ENCODE peak calls at places on chromosomes 5 and 9, in six cellular contexts. One of them, this sample, is unnamed.

GRCh38 chr9:128007566-128008138 is 26.9 kb upstream of the EEIG1 start:
- DNase-seq in upper lobe of left lung: peak; percentile 74
- DNase-seq in fibroblast of lung: peak; percentile 73
- DNase-seq in H1: no peak
- DNase-seq in body of pancreas: no peak
- DNase-seq in uterus: peak; percentile 56
- DNase-seq in this sample: peak; percentile 49

GRCh38 chr5:50922942-50923767 is 256.7 kb downstream of the PARP8 start:
- DNase-seq in body of pancreas: no peak
- DNase-seq in uterus: peak; percentile 44
- DNase-seq in upper lobe of left lung: no peak
- DNase-seq in fibroblast of lung: no peak
- DNase-seq in H1: no peak
- DNase-seq in this sample: peak; percentile 42

GRCh38 chr9:125043631-125044030 is 99.7 kb downstream of the SCAI start:
- DNase-seq in H1: no peak
- DNase-seq in upper lobe of left lung: no peak
- DNase-seq in fibroblast of lung: no peak
- DNase-seq in body of pancreas: no peak
- DNase-seq in uterus: no peak
- DNase-seq in this sample: no peak

GRCh38 chr5:72478276-72478675 is 28.9 kb downstream of the ZNF366 start:
- DNase-seq in upper lobe of left lung: no peak
- DNase-seq in uterus: no peak
- DNase-seq in body of pancreas: no peak
- DNase-seq in fibroblast of lung: no peak
- DNase-seq in H1: no peak
- DNase-seq in this sample: no peak

GRCh38 chr9:125189011-125189360 is 617 bp downstream of the PPP6C start:
- DNase-seq in upper lobe of left lung: peak; percentile 54
- DNase-seq in fibroblast of lung: no peak
- DNase-seq in body of pancreas: no peak
- DNase-seq in uterus: no peak
- DNase-seq in H1: no peak
- DNase-seq in this sample: peak; percentile 34

GRCh38 chr5:159638481-159638880 is 277.8 kb upstream of the ADRA1B start:
- DNase-seq in upper lobe of left lung: no peak
- DNase-seq in fibroblast of lung: no peak
- DNase-seq in H1: no peak
- DNase-seq in uterus: no peak
- DNase-seq in body of pancreas: no peak
- DNase-seq in this sample: no peak

GRCh38 chr5:53643445-53643844 is 83.0 kb downstream of the NDUFS4 start:
- DNase-seq in upper lobe of left lung: no peak
- DNase-seq in body of pancreas: no peak
- DNase-seq in H1: no peak
- DNase-seq in uterus: no peak
- DNase-seq in fibroblast of lung: peak; percentile 34
- DNase-seq in this sample: no peak

GRCh38 chr5:14503017-14503680 is 78.4 kb upstream of the OTULINL start:
- DNase-seq in body of pancreas: no peak
- DNase-seq in H1: no peak
- DNase-seq in upper lobe of left lung: no peak
- DNase-seq in fibroblast of lung: no peak
- DNase-seq in uterus: no peak
- DNase-seq in this sample: no peak

GRCh38 chr5:102998224-102998623 is 121.7 kb downstream of the GIN1 start:
- DNase-seq in body of pancreas: no peak
- DNase-seq in uterus: no peak
- DNase-seq in H1: no peak
- DNase-seq in fibroblast of lung: peak; percentile 6
- DNase-seq in upper lobe of left lung: no peak
- DNase-seq in this sample: no peak

GRCh38 chr9:126474786-126475485 is 138.8 kb upstream of the LMX1B start:
- DNase-seq in upper lobe of left lung: no peak
- DNase-seq in fibroblast of lung: peak; percentile 96
- DNase-seq in uterus: no peak
- DNase-seq in H1: no peak
- DNase-seq in body of pancreas: no peak
- DNase-seq in this sample: no peak

GRCh38 chr5:55407059-55407684 is 99.4 kb downstream of the MTREX start:
- DNase-seq in uterus: no peak
- DNase-seq in H1: no peak
- DNase-seq in fibroblast of lung: peak; percentile 42
- DNase-seq in body of pancreas: peak; percentile 37
- DNase-seq in upper lobe of left lung: no peak
- DNase-seq in this sample: no peak
- H3K36me3 ChIP-seq in uterus: no peaks in the 10 kb centered on the region
- H3K36me3 ChIP-seq in H1: peaks cover 49% of the 10 kb centered on the region
- H3K36me3 ChIP-seq in fibroblast of lung: no peaks in the 10 kb centered on the region
- H3K36me3 ChIP-seq in body of pancreas: no peaks in the 10 kb centered on the region
- H3K36me3 ChIP-seq in upper lobe of left lung: peaks cover 5% of the 10 kb centered on the region
- H3K36me3 ChIP-seq in this sample: peaks cover 42% of the 10 kb centered on the region

DNA sequence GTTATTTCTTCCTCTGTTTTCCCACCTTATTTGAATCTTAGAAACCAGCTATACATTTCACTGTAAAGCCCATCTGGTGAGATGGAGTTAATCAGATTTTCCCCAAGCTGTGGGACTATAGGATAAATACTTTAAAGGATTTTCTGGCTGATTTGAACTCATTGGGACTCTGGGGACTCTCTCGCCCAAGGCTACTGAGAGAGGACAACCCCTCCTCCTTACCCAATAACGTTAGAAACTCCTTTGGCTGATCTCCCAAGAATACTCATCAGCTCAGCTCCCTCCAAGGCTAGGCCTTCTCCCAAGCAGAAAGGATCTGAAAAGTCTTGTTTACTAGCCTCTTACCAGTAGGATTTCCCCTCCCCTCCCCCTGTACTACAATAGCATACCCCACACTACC is 1.5 kb upstream of the GLRA1 start:
- DNase-seq in H1: no peak
- DNase-seq in upper lobe of left lung: no peak
- DNase-seq in body of pancreas: no peak
- DNase-seq in fibroblast of lung: no peak
- DNase-seq in uterus: no peak
- DNase-seq in this sample: no peak
- TF ChIP-seq CTCF in H1: no peak
- TF ChIP-seq CTCF in upper lobe of left lung: no peak
- TF ChIP-seq CTCF in body of pancreas: no peak
- TF ChIP-seq CTCF in fibroblast of lung: no peak
- TF ChIP-seq CTCF in uterus: no peak
- TF ChIP-seq CTCF in this sample: no peak

DNA sequence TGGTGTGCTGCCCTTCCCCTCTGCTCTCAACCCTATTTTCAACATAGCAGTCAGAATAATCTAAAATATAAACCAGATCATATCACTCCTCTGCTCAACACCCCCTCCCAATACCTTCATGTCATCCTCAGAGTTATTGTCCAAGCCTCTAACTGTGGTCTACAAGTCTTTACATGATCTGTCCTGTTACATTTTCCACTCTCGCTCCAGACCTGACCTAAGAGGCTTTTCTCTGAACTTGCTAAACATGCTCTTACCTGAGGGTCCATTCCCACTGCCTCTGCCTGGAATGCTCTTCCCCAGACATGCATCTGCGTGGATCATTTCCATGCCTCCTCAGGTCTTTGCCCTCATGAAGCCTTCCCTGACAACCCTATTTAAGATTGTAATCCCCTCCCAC is 12.0 kb downstream of the NIPSNAP3B start:
- DNase-seq in H1: no peak
- DNase-seq in upper lobe of left lung: no peak
- DNase-seq in uterus: no peak
- DNase-seq in body of pancreas: no peak
- DNase-seq in fibroblast of lung: no peak
- DNase-seq in this sample: no peak
- H3K27ac ChIP-seq in H1: no peak overlapping the region
- H3K27ac ChIP-seq in upper lobe of left lung: no peak overlapping the region
- H3K27ac ChIP-seq in uterus: no peak overlapping the region
- H3K27ac ChIP-seq in body of pancreas: peak overlapping the region; percentile 46
- H3K27ac ChIP-seq in fibroblast of lung: no peak overlapping the region
- H3K27ac ChIP-seq in this sample: peak overlapping the region; percentile 70

DNA sequence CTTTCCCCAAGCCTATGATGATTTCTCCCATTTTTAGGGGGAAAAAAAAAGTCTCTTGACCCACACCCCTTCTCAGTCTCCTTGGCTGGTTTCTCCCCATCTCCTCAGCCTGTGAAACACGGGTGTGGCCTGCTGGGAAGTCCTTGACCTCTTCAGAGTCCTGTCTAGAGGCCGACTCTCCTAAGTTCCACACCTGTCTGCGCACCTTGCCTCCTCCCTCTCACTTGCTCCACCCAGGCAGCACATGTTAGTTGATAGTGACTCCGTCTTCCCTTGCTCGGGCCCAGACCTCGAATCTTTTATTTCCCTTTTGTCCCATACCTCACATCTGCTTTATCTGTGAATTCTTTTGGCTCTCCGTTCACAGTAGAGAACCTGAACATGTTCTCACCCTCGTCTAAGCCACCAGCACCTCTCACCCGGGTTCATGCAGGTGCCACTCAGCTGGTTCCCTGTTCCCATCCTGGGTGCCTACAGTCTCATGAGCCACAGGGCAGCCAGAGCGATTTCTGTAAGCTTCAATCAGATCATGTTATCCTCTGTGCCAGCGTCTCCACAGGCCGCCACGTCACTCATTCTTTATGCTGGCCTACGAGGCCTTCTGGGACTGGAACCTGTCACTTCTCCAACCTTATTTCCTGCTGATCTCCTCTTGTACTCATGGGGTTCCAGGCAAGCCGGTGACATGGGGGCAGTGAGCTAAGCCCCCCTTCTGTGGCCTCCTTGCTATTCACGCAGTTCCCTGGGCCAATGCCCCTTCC is 51.7 kb upstream of the LRRTM2 start:
- DNase-seq in fibroblast of lung: no peak
- DNase-seq in body of pancreas: no peak
- DNase-seq in upper lobe of left lung: no peak
- DNase-seq in uterus: no peak
- DNase-seq in H1: no peak
- DNase-seq in this sample: no peak
- H3K36me3 ChIP-seq in fibroblast of lung: peaks cover 29% of the 10 kb centered on the region
- H3K36me3 ChIP-seq in body of pancreas: peaks cover 6% of the 10 kb centered on the region
- H3K36me3 ChIP-seq in upper lobe of left lung: peaks cover 37% of the 10 kb centered on the region
- H3K36me3 ChIP-seq in uterus: no peaks in the 10 kb centered on the region
- H3K36me3 ChIP-seq in H1: peaks cover 72% of the 10 kb centered on the region
- H3K36me3 ChIP-seq in this sample: peaks cover 77% of the 10 kb centered on the region

GRCh38 chr5:153496835-153497234 is 6.4 kb downstream of the GRIA1 start:
- DNase-seq in H1: no peak
- DNase-seq in upper lobe of left lung: no peak
- DNase-seq in fibroblast of lung: peak; percentile 21
- DNase-seq in body of pancreas: no peak
- DNase-seq in uterus: no peak
- DNase-seq in this sample: no peak
- TF ChIP-seq CTCF in H1: peak; percentile 48
- TF ChIP-seq CTCF in upper lobe of left lung: peak; percentile 43
- TF ChIP-seq CTCF in fibroblast of lung: peak; percentile 97
- TF ChIP-seq CTCF in body of pancreas: peak; percentile 18
- TF ChIP-seq CTCF in uterus: peak; percentile 36
- TF ChIP-seq CTCF in this sample: peak; percentile 77

GRCh38 chr5:7795311-7795710 is 55.6 kb downstream of the CFAP90 start:
- DNase-seq in fibroblast of lung: no peak
- DNase-seq in body of pancreas: no peak
- DNase-seq in H1: no peak
- DNase-seq in uterus: no peak
- DNase-seq in upper lobe of left lung: no peak
- DNase-seq in this sample: no peak

GRCh38 chr5:7794301-7794700 is 56.6 kb downstream of the CFAP90 start:
- DNase-seq in fibroblast of lung: no peak
- DNase-seq in upper lobe of left lung: no peak
- DNase-seq in body of pancreas: no peak
- DNase-seq in uterus: no peak
- DNase-seq in H1: no peak
- DNase-seq in this sample: no peak

GRCh38 chr5:7789567-7789966 is 61.4 kb downstream of the CFAP90 start:
- DNase-seq in upper lobe of left lung: no peak
- DNase-seq in H1: no peak
- DNase-seq in fibroblast of lung: no peak
- DNase-seq in uterus: no peak
- DNase-seq in body of pancreas: no peak
- DNase-seq in this sample: no peak

GRCh38 chr5:7794823-7795222 is 56.1 kb downstream of the CFAP90 start:
- DNase-seq in upper lobe of left lung: no peak
- DNase-seq in uterus: no peak
- DNase-seq in body of pancreas: no peak
- DNase-seq in H1: no peak
- DNase-seq in fibroblast of lung: no peak
- DNase-seq in this sample: no peak

GRCh38 chr5:7793861-7794260 is 57.1 kb downstream of the CFAP90 start:
- DNase-seq in upper lobe of left lung: no peak
- DNase-seq in H1: no peak
- DNase-seq in uterus: no peak
- DNase-seq in body of pancreas: no peak
- DNase-seq in fibroblast of lung: no peak
- DNase-seq in this sample: no peak
- H3K27ac ChIP-seq in upper lobe of left lung: no peak overlapping the region
- H3K27ac ChIP-seq in H1: no peak overlapping the region
- H3K27ac ChIP-seq in uterus: no peak overlapping the region
- H3K27ac ChIP-seq in body of pancreas: no peak overlapping the region
- H3K27ac ChIP-seq in fibroblast of lung: no peak overlapping the region
- H3K27ac ChIP-seq in this sample: no peak overlapping the region

GRCh38 chr9:99305820-99306811 is 84.0 kb downstream of the SEC61B start:
- DNase-seq in body of pancreas: no peak
- DNase-seq in fibroblast of lung: no peak
- DNase-seq in uterus: no peak
- DNase-seq in upper lobe of left lung: no peak
- DNase-seq in H1: no peak
- DNase-seq in this sample: no peak

GRCh38 chr9:99307846-99308245 is 85.8 kb downstream of the SEC61B start:
- DNase-seq in fibroblast of lung: no peak
- DNase-seq in upper lobe of left lung: no peak
- DNase-seq in H1: no peak
- DNase-seq in body of pancreas: no peak
- DNase-seq in uterus: no peak
- DNase-seq in this sample: no peak

GRCh38 chr9:99303177-99303576 is 81.1 kb downstream of the SEC61B start:
- DNase-seq in uterus: no peak
- DNase-seq in fibroblast of lung: no peak
- DNase-seq in body of pancreas: no peak
- DNase-seq in H1: no peak
- DNase-seq in upper lobe of left lung: no peak
- DNase-seq in this sample: no peak

GRCh38 chr9:99309540-99309939 is 87.5 kb downstream of the SEC61B start:
- DNase-seq in uterus: no peak
- DNase-seq in upper lobe of left lung: no peak
- DNase-seq in body of pancreas: no peak
- DNase-seq in fibroblast of lung: no peak
- DNase-seq in H1: no peak
- DNase-seq in this sample: no peak

DNA sequence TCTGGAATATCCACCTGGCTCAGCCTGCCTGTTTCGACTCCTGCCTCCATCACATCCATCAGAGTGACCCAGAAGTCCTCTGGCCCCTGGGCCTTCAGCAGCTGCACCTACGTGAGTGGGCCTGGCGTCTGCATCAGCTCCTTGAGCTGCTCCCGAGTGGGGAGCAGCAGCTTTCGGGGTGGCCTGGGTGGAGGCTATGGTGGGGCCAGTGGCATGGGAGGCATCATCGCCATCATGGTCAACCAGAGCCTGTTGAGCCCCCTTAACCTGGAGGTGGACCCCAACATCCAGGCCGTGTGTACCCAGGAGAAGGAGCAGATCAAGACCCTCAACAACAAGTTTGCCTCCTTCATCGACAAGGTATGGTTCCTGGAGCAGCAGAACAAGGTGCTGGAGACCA is 83.0 kb downstream of the SEC61B start:
- DNase-seq in upper lobe of left lung: no peak
- DNase-seq in H1: no peak
- DNase-seq in uterus: no peak
- DNase-seq in fibroblast of lung: no peak
- DNase-seq in body of pancreas: no peak
- DNase-seq in this sample: no peak
- H3K36me3 ChIP-seq in upper lobe of left lung: no peaks in the 10 kb centered on the region
- H3K36me3 ChIP-seq in H1: no peaks in the 10 kb centered on the region
- H3K36me3 ChIP-seq in uterus: no peaks in the 10 kb centered on the region
- H3K36me3 ChIP-seq in fibroblast of lung: no peaks in the 10 kb centered on the region
- H3K36me3 ChIP-seq in body of pancreas: no peaks in the 10 kb centered on the region
- H3K36me3 ChIP-seq in this sample: no peaks in the 10 kb centered on the region